ENCODE peak calls at places on chromosomes 11 and 22, in four cellular contexts. P is transverse colon, Q is NCI-H2029, Y is Right ventricle myocardium superior. V is an unnamed sample.

GRCh38 chr11:73140213-73141030 is 1.7 kb downstream of the FCHSD2 start:
- DNase-seq in P (no peak), Q (peak), Y (peak), V (no peak)

GRCh38 chr22:24444729-24445466 is 17.5 kb downstream of the ADORA2A start:
- DNase-seq in P (no peak), Q (no peak), Y (peak), V (no peak)

GRCh38 chr11:127114035-127114434 is 113.5 kb upstream of the KIRREL3 start:
- DNase-seq in P (no peak), Q (peak), Y (no peak), V (no peak)

GRCh38 chr11:78567209-78567608 is 7.5 kb downstream of the NARS2 start:
- DNase-seq in P (no peak), Q (no peak), Y (no peak), V (no peak)

GRCh38 chr11:128956401-128957203 is 13.9 kb upstream of the TP53AIP1 start:
- DNase-seq in P (peak), Q (peak), Y (no peak), V (peak)

GRCh38 chr22:32066820-32067219 is 23.8 kb downstream of the SLC5A1 start:
- DNase-seq in P (no peak), Q (no peak), Y (no peak), V (no peak)

GRCh38 chr22:42645341-42645937 is 3.8 kb downstream of the CYB5R3 start:
- DNase-seq in P (no peak), Q (no peak), Y (peak), V (no peak)

GRCh38 chr11:79043726-79044125 is 397.1 kb downstream of the TENM4 start:
- DNase-seq in P (no peak), Q (peak), Y (no peak), V (no peak)

GRCh38 chr11:97856666-97857065 is 1164.1 kb upstream of the CNTN5 start:
- DNase-seq in P (no peak), Q (no peak), Y (no peak), V (no peak)

GRCh38 chr11:25535462-25535861 is 796.5 kb upstream of the ANO3 start:
- DNase-seq in P (no peak), Q (no peak), Y (peak), V (no peak)

GRCh38 chr22:49570032-49570848 is 257.4 kb downstream of the BRD1 start:
- DNase-seq in P (peak), Q (no peak), Y (no peak), V (no peak)

GRCh38 chr11:114796954-114797721 is 118.8 kb downstream of the NXPE2 start:
- DNase-seq in P (no peak), Q (no peak), Y (no peak), V (no peak)

GRCh38 chr11:110174645-110175310 is 81.6 kb downstream of the ZC3H12C start:
- DNase-seq in P (no peak), Q (no peak), Y (no peak), V (no peak)

V was measured in NCI-H510A.